ENCODE peak calls at places on chromosomes 5 and 9, in nine cellular contexts. K, L, U, G, X, P, D, R and Z are unnamed samples.
A peak's percentile ranks its signal among the peaks of the same experiment; 100 is the strongest.

GRCh38 chr5:171521219-171521633 is 101.8 kb downstream of the FGF18 start:
- DNase-seq in P (no peak), K (peak; percentile 95), D (peak; percentile 94), U (peak; percentile 28), R (peak; percentile 91), X (no peak), G (peak; percentile 95), L (peak; percentile 73), Z (peak; percentile 42)

GRCh38 chr5:54567996-54568395 is 50.4 kb downstream of the SNX18 start:
- DNase-seq in K (no peak), G (no peak), X (no peak), R (no peak), L (no peak), P (no peak), D (no peak), U (no peak), Z (no peak)

GRCh38 chr9:37540634-37541033 is 35.5 kb downstream of the FBXO10 start:
- DNase-seq in U (no peak), R (no peak), D (no peak), L (no peak), P (no peak), G (no peak), K (peak; percentile 53), X (peak; percentile 69), Z (no peak)

GRCh38 chr9:129617167-129617566 is 3.7 kb downstream of the C9orf50 start:
- DNase-seq in X (no peak), K (peak; percentile 54), G (peak; percentile 74), P (no peak), L (no peak), U (no peak), D (peak; percentile 65), R (peak; percentile 84), Z (no peak)

GRCh38 chr9:72363908-72364678 is 915 bp downstream of the ZFAND5 start:
- DNase-seq in R (peak; percentile 69), P (peak; percentile 69), L (peak; percentile 65), D (peak; percentile 59), U (no peak), X (peak; percentile 68), K (peak; percentile 35), G (peak; percentile 60), Z (peak; percentile 56)

GRCh38 chr5:17216974-17217325 is 481 bp upstream of the BASP1 start:
- DNase-seq in R (peak; percentile 73), U (no peak), L (no peak), G (peak; percentile 68), P (peak; percentile 64), X (no peak), K (peak; percentile 48), D (peak; percentile 34), Z (peak; percentile 22)

GRCh38 chr9:83231039-83231438 is 168.1 kb upstream of the RASEF start:
- DNase-seq in L (no peak), D (peak; percentile 70), U (peak; percentile 40), P (no peak), G (peak; percentile 54), K (no peak), X (no peak), R (peak; percentile 15), Z (no peak)

GRCh38 chr5:96321371-96321770 is 111.7 kb downstream of the PCSK1 start:
- DNase-seq in P (no peak), R (no peak), X (no peak), K (peak; percentile 18), D (peak; percentile 33), L (no peak), U (no peak), G (no peak), Z (no peak)

GRCh38 chr9:7869340-7869739 is 69.8 kb upstream of the DMAC1 start:
- DNase-seq in X (no peak), G (no peak), U (no peak), P (no peak), L (no peak), D (no peak), K (no peak), R (no peak), Z (no peak)

GRCh38 chr9:115946530-115946929 is 207.1 kb upstream of the PAPPA start:
- DNase-seq in G (no peak), U (no peak), L (no peak), D (peak; percentile 31), R (peak; percentile 35), X (no peak), P (no peak), K (peak; percentile 11), Z (no peak)

GRCh38 chr5:96752341-96753016 is 55.3 kb downstream of the ERAP1 start:
- DNase-seq in L (no peak), X (peak; percentile 33), G (peak; percentile 86), P (peak; percentile 67), U (peak; percentile 36), D (peak; percentile 76), K (peak; percentile 87), R (peak; percentile 85), Z (no peak)

GRCh38 chr9:84736076-84736475 is 66.5 kb downstream of the NTRK2 start:
- DNase-seq in K (no peak), X (no peak), R (no peak), D (no peak), P (no peak), G (no peak), U (no peak), L (no peak), Z (no peak)

GRCh38 chr9:83509372-83509771 is 28.8 kb downstream of the FRMD3 start:
- DNase-seq in R (peak; percentile 33), D (peak; percentile 57), U (no peak), X (no peak), K (no peak), P (no peak), G (peak; percentile 64), L (no peak), Z (no peak)

GRCh38 chr5:168743617-168744016 is 164.4 kb upstream of the PANK3 start:
- DNase-seq in L (no peak), X (no peak), G (no peak), U (no peak), D (no peak), R (no peak), K (no peak), P (no peak), Z (no peak)

GRCh38 chr5:4866131-4866659 is 273.9 kb upstream of the ADAMTS16 start:
- DNase-seq in X (no peak), P (no peak), K (no peak), R (no peak), D (no peak), G (no peak), U (no peak), L (no peak), Z (no peak)

GRCh38 chr5:175842947-175843793 is 28.2 kb upstream of the CPLX2 start:
- DNase-seq in L (no peak), X (no peak), P (no peak), G (peak; percentile 30), R (peak; percentile 83), U (no peak), D (peak; percentile 64), K (peak; percentile 73), Z (peak; percentile 89)

GRCh38 chr9:126114850-126115460 is 211.7 kb upstream of the MVB12B start:
- DNase-seq in P (no peak), D (no peak), R (no peak), K (no peak), X (no peak), U (no peak), G (no peak), L (no peak), Z (no peak)

GRCh38 chr5:172904643-172905345 is 54.4 kb upstream of the RPL26L1 start:
- DNase-seq in K (peak; percentile 97), L (peak; percentile 79), U (peak; percentile 48), R (peak; percentile 93), G (peak; percentile 80), P (no peak), X (peak; percentile 97), D (peak; percentile 82), Z (peak; percentile 89)

GRCh38 chr5:123673107-123673506 is 161.1 kb downstream of the CSNK1G3 start:
- DNase-seq in R (peak; percentile 16), K (no peak), P (no peak), U (no peak), D (no peak), X (no peak), L (no peak), G (peak; percentile 8), Z (no peak)

GRCh38 chr5:6773342-6774035 is 60.3 kb downstream of the TENT4A start:
- DNase-seq in U (no peak), P (peak; percentile 27), K (peak; percentile 76), X (no peak), D (no peak), R (no peak), L (no peak), G (no peak), Z (no peak)
- H3K4me3 ChIP-seq in U (no peak overlapping the region), P (no peak overlapping the region), K (peak overlapping the region; percentile 54), X (no peak overlapping the region), D (no peak overlapping the region), R (no peak overlapping the region), L (no peak overlapping the region), G (no peak overlapping the region), Z (no peak overlapping the region)

DNA sequence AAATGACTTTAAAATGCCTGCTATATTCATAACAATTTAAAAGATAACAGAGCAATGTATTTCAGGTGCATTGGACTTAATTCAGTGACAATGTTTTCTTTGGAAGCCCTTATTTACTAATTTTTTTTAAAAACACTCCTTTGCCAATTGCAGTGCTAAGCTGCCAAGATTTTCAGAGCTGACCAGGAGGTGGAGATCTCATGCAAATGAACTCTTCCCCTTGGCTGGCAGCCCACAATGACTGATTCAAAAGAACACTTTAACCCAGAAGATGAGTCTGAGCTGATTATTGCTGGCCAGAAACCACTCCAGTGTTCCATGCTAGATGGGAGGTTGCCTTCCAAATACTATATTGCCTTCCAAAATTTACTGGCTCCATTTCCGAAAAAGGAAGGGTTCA is 128.3 kb upstream of the CCNH start:
- DNase-seq in G (peak; percentile 51), R (peak; percentile 61), L (no peak), U (peak; percentile 34), D (peak; percentile 89), K (peak; percentile 90), P (peak; percentile 8), X (peak; percentile 40), Z (peak; percentile 88)
- TF ChIP-seq CTCF in G (no peak), R (no peak), L (no peak), U (no peak), D (peak; percentile 34), K (peak; percentile 57), P (no peak), X (no peak), Z (no peak)

GRCh38 chr5:151924564-151925395 is at the start of gene GLRA1:
- DNase-seq in D (peak; percentile 32), R (peak; percentile 64), P (peak; percentile 65), G (peak; percentile 42), U (no peak), K (peak; percentile 55), L (no peak), X (peak; percentile 50), Z (peak; percentile 50)
- H3K4me3 ChIP-seq in D (no peak within 1 kb of the TSS), R (no peak within 1 kb of the TSS), P (no peak within 1 kb of the TSS), G (no peak within 1 kb of the TSS), U (no peak within 1 kb of the TSS), K (no peak within 1 kb of the TSS), L (no peak within 1 kb of the TSS), X (no peak within 1 kb of the TSS), Z (no peak within 1 kb of the TSS)

GRCh38 chr9:77554706-77555105 is 93.4 kb downstream of the GNA14 start:
- DNase-seq in D (no peak), U (no peak), K (no peak), P (no peak), R (no peak), X (no peak), L (no peak), G (no peak), Z (no peak)

GRCh38 chr9:77561321-77562020 is 86.7 kb downstream of the GNA14 start:
- DNase-seq in P (peak; percentile 11), G (no peak), L (no peak), R (no peak), U (no peak), K (no peak), D (no peak), X (no peak), Z (no peak)

GRCh38 chr9:77562021-77562748 is 85.9 kb downstream of the GNA14 start:
- DNase-seq in L (no peak), U (no peak), X (no peak), P (peak; percentile 20), R (no peak), G (no peak), K (no peak), D (no peak), Z (no peak)

GRCh38 chr9:77556396-77556795 is 91.7 kb downstream of the GNA14 start:
- DNase-seq in D (peak; percentile 5), K (no peak), L (no peak), P (no peak), R (no peak), G (no peak), U (no peak), X (no peak), Z (no peak)
- TF ChIP-seq CTCF in D (no peak), K (no peak), L (no peak), P (no peak), R (no peak), G (no peak), U (no peak), X (no peak), Z (no peak)